ENCODE peak calls at places on chromosomes 2 and 18, in eight cellular contexts. One of them, this sample, is unnamed.

GRCh38 chr2:240957656-240958365 is 40.6 kb upstream of the SNED1 start:
- DNase-seq in T-helper 9 cell: no peak
- DNase-seq in brain microvascular endothelial cell: no peak
- DNase-seq in GM23248: peak
- DNase-seq in SW480: no peak
- DNase-seq in psoas muscle: peak
- DNase-seq in stimulated activated CD4-positive, alpha-beta T cell treated with anti-CD3 and anti-CD28 coated beads, Interleukin-12 subunit alpha, Interleukin-12 subunit beta, amount 100 ng/mL, for 24 hours: no peak
- DNase-seq in NCI-H510A treated with DMSO at 0.1 percent for 48 hours: no peak
- DNase-seq in this sample: no peak

GRCh38 chr2:68994864-68995263 is 18.1 kb upstream of the ANTXR1 start:
- DNase-seq in T-helper 9 cell: no peak
- DNase-seq in brain microvascular endothelial cell: peak
- DNase-seq in GM23248: peak
- DNase-seq in SW480: peak
- DNase-seq in psoas muscle: peak
- DNase-seq in stimulated activated CD4-positive, alpha-beta T cell treated with anti-CD3 and anti-CD28 coated beads, Interleukin-12 subunit alpha, Interleukin-12 subunit beta, amount 100 ng/mL, for 24 hours: no peak
- DNase-seq in NCI-H510A treated with DMSO at 0.1 percent for 48 hours: no peak
- DNase-seq in this sample: peak

GRCh38 chr2:177265834-177266817 is 1.6 kb upstream of the NFE2L2 start:
- DNase-seq in T-helper 9 cell: no peak
- DNase-seq in brain microvascular endothelial cell: no peak
- DNase-seq in GM23248: peak
- DNase-seq in SW480: peak
- DNase-seq in psoas muscle: no peak
- DNase-seq in stimulated activated CD4-positive, alpha-beta T cell treated with anti-CD3 and anti-CD28 coated beads, Interleukin-12 subunit alpha, Interleukin-12 subunit beta, amount 100 ng/mL, for 24 hours: no peak
- DNase-seq in NCI-H510A treated with DMSO at 0.1 percent for 48 hours: no peak
- DNase-seq in this sample: peak

GRCh38 chr18:30432349-30432748 is 610.2 kb downstream of the DSC3 start:
- DNase-seq in T-helper 9 cell: no peak
- DNase-seq in brain microvascular endothelial cell: no peak
- DNase-seq in GM23248: no peak
- DNase-seq in SW480: no peak
- DNase-seq in psoas muscle: no peak
- DNase-seq in stimulated activated CD4-positive, alpha-beta T cell treated with anti-CD3 and anti-CD28 coated beads, Interleukin-12 subunit alpha, Interleukin-12 subunit beta, amount 100 ng/mL, for 24 hours: no peak
- DNase-seq in NCI-H510A treated with DMSO at 0.1 percent for 48 hours: no peak
- DNase-seq in this sample: no peak

GRCh38 chr18:23337599-23338444 is 115.3 kb upstream of the RIOK3 start:
- DNase-seq in T-helper 9 cell: no peak
- DNase-seq in brain microvascular endothelial cell: peak
- DNase-seq in GM23248: peak
- DNase-seq in SW480: peak
- DNase-seq in psoas muscle: no peak
- DNase-seq in stimulated activated CD4-positive, alpha-beta T cell treated with anti-CD3 and anti-CD28 coated beads, Interleukin-12 subunit alpha, Interleukin-12 subunit beta, amount 100 ng/mL, for 24 hours: no peak
- DNase-seq in NCI-H510A treated with DMSO at 0.1 percent for 48 hours: no peak
- DNase-seq in this sample: peak

GRCh38 chr2:152525277-152525838 is 190.4 kb downstream of the FMNL2 start:
- DNase-seq in T-helper 9 cell: no peak
- DNase-seq in brain microvascular endothelial cell: peak
- DNase-seq in GM23248: peak
- DNase-seq in SW480: peak
- DNase-seq in psoas muscle: peak
- DNase-seq in stimulated activated CD4-positive, alpha-beta T cell treated with anti-CD3 and anti-CD28 coated beads, Interleukin-12 subunit alpha, Interleukin-12 subunit beta, amount 100 ng/mL, for 24 hours: no peak
- DNase-seq in NCI-H510A treated with DMSO at 0.1 percent for 48 hours: peak
- DNase-seq in this sample: peak

GRCh38 chr2:138059967-138060635 is 95.8 kb downstream of the HNMT start:
- DNase-seq in T-helper 9 cell: no peak
- DNase-seq in brain microvascular endothelial cell: peak
- DNase-seq in GM23248: peak
- DNase-seq in SW480: no peak
- DNase-seq in psoas muscle: peak
- DNase-seq in stimulated activated CD4-positive, alpha-beta T cell treated with anti-CD3 and anti-CD28 coated beads, Interleukin-12 subunit alpha, Interleukin-12 subunit beta, amount 100 ng/mL, for 24 hours: no peak
- DNase-seq in NCI-H510A treated with DMSO at 0.1 percent for 48 hours: no peak
- DNase-seq in this sample: peak

GRCh38 chr2:144078091-144078490 is 441.8 kb downstream of the ZEB2 start:
- DNase-seq in T-helper 9 cell: no peak
- DNase-seq in brain microvascular endothelial cell: no peak
- DNase-seq in GM23248: peak
- DNase-seq in SW480: no peak
- DNase-seq in psoas muscle: no peak
- DNase-seq in stimulated activated CD4-positive, alpha-beta T cell treated with anti-CD3 and anti-CD28 coated beads, Interleukin-12 subunit alpha, Interleukin-12 subunit beta, amount 100 ng/mL, for 24 hours: no peak
- DNase-seq in NCI-H510A treated with DMSO at 0.1 percent for 48 hours: no peak
- DNase-seq in this sample: peak

GRCh38 chr2:126220336-126220735 is 435.6 kb upstream of the GYPC start:
- DNase-seq in T-helper 9 cell: no peak
- DNase-seq in brain microvascular endothelial cell: peak
- DNase-seq in GM23248: no peak
- DNase-seq in SW480: no peak
- DNase-seq in psoas muscle: no peak
- DNase-seq in stimulated activated CD4-positive, alpha-beta T cell treated with anti-CD3 and anti-CD28 coated beads, Interleukin-12 subunit alpha, Interleukin-12 subunit beta, amount 100 ng/mL, for 24 hours: no peak
- DNase-seq in NCI-H510A treated with DMSO at 0.1 percent for 48 hours: no peak
- DNase-seq in this sample: no peak

GRCh38 chr2:86046985-86047384 is 58.7 kb downstream of the POLR1A start:
- DNase-seq in T-helper 9 cell: no peak
- DNase-seq in brain microvascular endothelial cell: no peak
- DNase-seq in GM23248: peak
- DNase-seq in SW480: no peak
- DNase-seq in psoas muscle: no peak
- DNase-seq in stimulated activated CD4-positive, alpha-beta T cell treated with anti-CD3 and anti-CD28 coated beads, Interleukin-12 subunit alpha, Interleukin-12 subunit beta, amount 100 ng/mL, for 24 hours: no peak
- DNase-seq in NCI-H510A treated with DMSO at 0.1 percent for 48 hours: no peak
- DNase-seq in this sample: peak

GRCh38 chr18:61950371-61950770 is 57.6 kb upstream of the RNF152 start:
- DNase-seq in T-helper 9 cell: no peak
- DNase-seq in brain microvascular endothelial cell: no peak
- DNase-seq in GM23248: no peak
- DNase-seq in SW480: no peak
- DNase-seq in psoas muscle: no peak
- DNase-seq in stimulated activated CD4-positive, alpha-beta T cell treated with anti-CD3 and anti-CD28 coated beads, Interleukin-12 subunit alpha, Interleukin-12 subunit beta, amount 100 ng/mL, for 24 hours: no peak
- DNase-seq in NCI-H510A treated with DMSO at 0.1 percent for 48 hours: no peak
- DNase-seq in this sample: no peak

GRCh38 chr18:24491882-24492281 is 31.4 kb downstream of the HRH4 start:
- DNase-seq in T-helper 9 cell: no peak
- DNase-seq in brain microvascular endothelial cell: no peak
- DNase-seq in GM23248: no peak
- DNase-seq in SW480: no peak
- DNase-seq in psoas muscle: no peak
- DNase-seq in stimulated activated CD4-positive, alpha-beta T cell treated with anti-CD3 and anti-CD28 coated beads, Interleukin-12 subunit alpha, Interleukin-12 subunit beta, amount 100 ng/mL, for 24 hours: no peak
- DNase-seq in NCI-H510A treated with DMSO at 0.1 percent for 48 hours: peak
- DNase-seq in this sample: no peak

GRCh38 chr2:238165288-238165921 is 6.6 kb downstream of the ERFE start:
- DNase-seq in T-helper 9 cell: no peak
- DNase-seq in brain microvascular endothelial cell: no peak
- DNase-seq in GM23248: no peak
- DNase-seq in SW480: no peak
- DNase-seq in psoas muscle: no peak
- DNase-seq in stimulated activated CD4-positive, alpha-beta T cell treated with anti-CD3 and anti-CD28 coated beads, Interleukin-12 subunit alpha, Interleukin-12 subunit beta, amount 100 ng/mL, for 24 hours: no peak
- DNase-seq in NCI-H510A treated with DMSO at 0.1 percent for 48 hours: no peak
- DNase-seq in this sample: no peak

GRCh38 chr2:212327171-212327809 is 211.3 kb downstream of the ERBB4 start:
- DNase-seq in T-helper 9 cell: no peak
- DNase-seq in brain microvascular endothelial cell: no peak
- DNase-seq in GM23248: no peak
- DNase-seq in SW480: no peak
- DNase-seq in psoas muscle: no peak
- DNase-seq in stimulated activated CD4-positive, alpha-beta T cell treated with anti-CD3 and anti-CD28 coated beads, Interleukin-12 subunit alpha, Interleukin-12 subunit beta, amount 100 ng/mL, for 24 hours: no peak
- DNase-seq in NCI-H510A treated with DMSO at 0.1 percent for 48 hours: no peak
- DNase-seq in this sample: no peak

GRCh38 chr2:72676341-72677025 is 149.3 kb downstream of the EXOC6B start:
- DNase-seq in T-helper 9 cell: no peak
- DNase-seq in brain microvascular endothelial cell: no peak
- DNase-seq in GM23248: peak
- DNase-seq in SW480: no peak
- DNase-seq in psoas muscle: no peak
- DNase-seq in stimulated activated CD4-positive, alpha-beta T cell treated with anti-CD3 and anti-CD28 coated beads, Interleukin-12 subunit alpha, Interleukin-12 subunit beta, amount 100 ng/mL, for 24 hours: no peak
- DNase-seq in NCI-H510A treated with DMSO at 0.1 percent for 48 hours: no peak
- DNase-seq in this sample: peak

This sample was measured in IMR-90.